ENCODE peak calls at places on chromosomes 5 and 9, in ten cellular contexts. One of them, this sample, is unnamed.

GRCh38 chr9:129737479-129738269 is 15.2 kb downstream of the PTGES start:
- DNase-seq in ELR: peak; percentile 81
- DNase-seq in Caki2: peak; percentile 74
- DNase-seq in epithelial cell of proximal tubule: no peak
- DNase-seq in myocyte: peak; percentile 72
- DNase-seq in KG1: peak; percentile 60
- DNase-seq in stimulated activated CD8-positive, alpha-beta memory T cell treated with anti-CD3 and anti-CD28 coated beads, Interleukin-15, amount 100 ng/mL, for 24 hours: peak; percentile 78
- DNase-seq in D341Med: peak; percentile 92
- DNase-seq in Calu3: peak; percentile 83
- DNase-seq in neural crest cell: peak; percentile 96
- DNase-seq in this sample: peak; percentile 28

GRCh38 chr5:159525117-159525516 is 194.8 kb upstream of the IL12B start:
- DNase-seq in D341Med: no peak
- DNase-seq in KG1: no peak
- DNase-seq in ELR: no peak
- DNase-seq in epithelial cell of proximal tubule: no peak
- DNase-seq in Caki2: no peak
- DNase-seq in stimulated activated CD8-positive, alpha-beta memory T cell treated with anti-CD3 and anti-CD28 coated beads, Interleukin-15, amount 100 ng/mL, for 24 hours: no peak
- DNase-seq in Calu3: no peak
- DNase-seq in neural crest cell: no peak
- DNase-seq in myocyte: no peak
- DNase-seq in this sample: no peak

GRCh38 chr9:130522233-130522808 is 57.1 kb upstream of the FUBP3 start:
- DNase-seq in epithelial cell of proximal tubule: no peak
- DNase-seq in KG1: no peak
- DNase-seq in stimulated activated CD8-positive, alpha-beta memory T cell treated with anti-CD3 and anti-CD28 coated beads, Interleukin-15, amount 100 ng/mL, for 24 hours: no peak
- DNase-seq in ELR: peak; percentile 24
- DNase-seq in D341Med: no peak
- DNase-seq in neural crest cell: peak; percentile 46
- DNase-seq in myocyte: peak; percentile 76
- DNase-seq in Caki2: no peak
- DNase-seq in Calu3: no peak
- DNase-seq in this sample: no peak

GRCh38 chr5:129904667-129905466 is 602 bp downstream of the CHSY3 start:
- DNase-seq in neural crest cell: peak; percentile 18
- DNase-seq in myocyte: no peak
- DNase-seq in ELR: peak; percentile 20
- DNase-seq in stimulated activated CD8-positive, alpha-beta memory T cell treated with anti-CD3 and anti-CD28 coated beads, Interleukin-15, amount 100 ng/mL, for 24 hours: no peak
- DNase-seq in Calu3: peak; percentile 21
- DNase-seq in KG1: no peak
- DNase-seq in epithelial cell of proximal tubule: no peak
- DNase-seq in Caki2: no peak
- DNase-seq in D341Med: peak; percentile 72
- DNase-seq in this sample: no peak

GRCh38 chr5:26205146-26205545 is 833.2 kb downstream of the CDH9 start:
- DNase-seq in ELR: no peak
- DNase-seq in Caki2: no peak
- DNase-seq in neural crest cell: no peak
- DNase-seq in D341Med: no peak
- DNase-seq in Calu3: no peak
- DNase-seq in epithelial cell of proximal tubule: no peak
- DNase-seq in stimulated activated CD8-positive, alpha-beta memory T cell treated with anti-CD3 and anti-CD28 coated beads, Interleukin-15, amount 100 ng/mL, for 24 hours: no peak
- DNase-seq in KG1: no peak
- DNase-seq in myocyte: no peak
- DNase-seq in this sample: no peak

GRCh38 chr5:133754575-133755169 is 142.3 kb upstream of the FSTL4 start:
- DNase-seq in neural crest cell: no peak
- DNase-seq in D341Med: peak; percentile 43
- DNase-seq in myocyte: peak; percentile 34
- DNase-seq in ELR: peak; percentile 32
- DNase-seq in Calu3: peak; percentile 36
- DNase-seq in Caki2: no peak
- DNase-seq in KG1: no peak
- DNase-seq in epithelial cell of proximal tubule: peak; percentile 3
- DNase-seq in stimulated activated CD8-positive, alpha-beta memory T cell treated with anti-CD3 and anti-CD28 coated beads, Interleukin-15, amount 100 ng/mL, for 24 hours: no peak
- DNase-seq in this sample: no peak

GRCh38 chr5:142320427-142320732 is 4.4 kb downstream of the SPRY4 start:
- DNase-seq in neural crest cell: no peak
- DNase-seq in Calu3: no peak
- DNase-seq in D341Med: no peak
- DNase-seq in KG1: no peak
- DNase-seq in stimulated activated CD8-positive, alpha-beta memory T cell treated with anti-CD3 and anti-CD28 coated beads, Interleukin-15, amount 100 ng/mL, for 24 hours: no peak
- DNase-seq in epithelial cell of proximal tubule: no peak
- DNase-seq in myocyte: no peak
- DNase-seq in ELR: no peak
- DNase-seq in Caki2: no peak
- DNase-seq in this sample: no peak

GRCh38 chr9:33798545-33798944 is 3.2 kb downstream of the PRSS3 start:
- DNase-seq in Caki2: no peak
- DNase-seq in neural crest cell: no peak
- DNase-seq in myocyte: no peak
- DNase-seq in epithelial cell of proximal tubule: no peak
- DNase-seq in Calu3: no peak
- DNase-seq in ELR: no peak
- DNase-seq in D341Med: no peak
- DNase-seq in KG1: no peak
- DNase-seq in stimulated activated CD8-positive, alpha-beta memory T cell treated with anti-CD3 and anti-CD28 coated beads, Interleukin-15, amount 100 ng/mL, for 24 hours: no peak
- DNase-seq in this sample: no peak

GRCh38 chr5:179613460-179614071 is 9.9 kb downstream of the HNRNPH1 start:
- DNase-seq in neural crest cell: no peak
- DNase-seq in ELR: no peak
- DNase-seq in stimulated activated CD8-positive, alpha-beta memory T cell treated with anti-CD3 and anti-CD28 coated beads, Interleukin-15, amount 100 ng/mL, for 24 hours: no peak
- DNase-seq in KG1: no peak
- DNase-seq in myocyte: no peak
- DNase-seq in D341Med: no peak
- DNase-seq in Caki2: peak; percentile 73
- DNase-seq in Calu3: no peak
- DNase-seq in epithelial cell of proximal tubule: peak; percentile 40
- DNase-seq in this sample: no peak

GRCh38 chr5:10501554-10502075 is 59.9 kb downstream of the ROPN1L start:
- DNase-seq in ELR: no peak
- DNase-seq in myocyte: no peak
- DNase-seq in KG1: no peak
- DNase-seq in D341Med: no peak
- DNase-seq in neural crest cell: no peak
- DNase-seq in Calu3: no peak
- DNase-seq in stimulated activated CD8-positive, alpha-beta memory T cell treated with anti-CD3 and anti-CD28 coated beads, Interleukin-15, amount 100 ng/mL, for 24 hours: no peak
- DNase-seq in epithelial cell of proximal tubule: no peak
- DNase-seq in Caki2: no peak
- DNase-seq in this sample: no peak

GRCh38 chr9:133368249-133368881 is 7.5 kb downstream of the SURF4 start:
- DNase-seq in Caki2: no peak
- DNase-seq in Calu3: no peak
- DNase-seq in stimulated activated CD8-positive, alpha-beta memory T cell treated with anti-CD3 and anti-CD28 coated beads, Interleukin-15, amount 100 ng/mL, for 24 hours: no peak
- DNase-seq in epithelial cell of proximal tubule: no peak
- DNase-seq in D341Med: no peak
- DNase-seq in neural crest cell: no peak
- DNase-seq in myocyte: peak; percentile 52
- DNase-seq in KG1: no peak
- DNase-seq in ELR: no peak
- DNase-seq in this sample: no peak

GRCh38 chr9:110444911-110445310 is 107.2 kb upstream of the TXNDC8 start:
- DNase-seq in epithelial cell of proximal tubule: no peak
- DNase-seq in KG1: no peak
- DNase-seq in myocyte: peak; percentile 96
- DNase-seq in Calu3: no peak
- DNase-seq in stimulated activated CD8-positive, alpha-beta memory T cell treated with anti-CD3 and anti-CD28 coated beads, Interleukin-15, amount 100 ng/mL, for 24 hours: no peak
- DNase-seq in neural crest cell: no peak
- DNase-seq in D341Med: no peak
- DNase-seq in Caki2: no peak
- DNase-seq in ELR: peak; percentile 70
- DNase-seq in this sample: no peak

GRCh38 chr9:106954974-106955850 is 92.2 kb downstream of the ZNF462 start:
- DNase-seq in ELR: peak; percentile 9
- DNase-seq in KG1: no peak
- DNase-seq in epithelial cell of proximal tubule: no peak
- DNase-seq in D341Med: no peak
- DNase-seq in neural crest cell: no peak
- DNase-seq in stimulated activated CD8-positive, alpha-beta memory T cell treated with anti-CD3 and anti-CD28 coated beads, Interleukin-15, amount 100 ng/mL, for 24 hours: no peak
- DNase-seq in myocyte: no peak
- DNase-seq in Calu3: no peak
- DNase-seq in Caki2: no peak
- DNase-seq in this sample: no peak

GRCh38 chr5:137935190-137935589 is 45.9 kb downstream of the PKD2L2 start:
- DNase-seq in Calu3: no peak
- DNase-seq in ELR: no peak
- DNase-seq in D341Med: no peak
- DNase-seq in Caki2: no peak
- DNase-seq in neural crest cell: no peak
- DNase-seq in KG1: no peak
- DNase-seq in stimulated activated CD8-positive, alpha-beta memory T cell treated with anti-CD3 and anti-CD28 coated beads, Interleukin-15, amount 100 ng/mL, for 24 hours: no peak
- DNase-seq in myocyte: no peak
- DNase-seq in epithelial cell of proximal tubule: no peak
- DNase-seq in this sample: no peak

GRCh38 chr5:67377651-67378050 is 181.1 kb upstream of the CD180 start:
- DNase-seq in KG1: no peak
- DNase-seq in stimulated activated CD8-positive, alpha-beta memory T cell treated with anti-CD3 and anti-CD28 coated beads, Interleukin-15, amount 100 ng/mL, for 24 hours: no peak
- DNase-seq in D341Med: peak; percentile 67
- DNase-seq in neural crest cell: no peak
- DNase-seq in Caki2: no peak
- DNase-seq in myocyte: no peak
- DNase-seq in ELR: no peak
- DNase-seq in Calu3: no peak
- DNase-seq in epithelial cell of proximal tubule: no peak
- DNase-seq in this sample: no peak

GRCh38 chr5:154520861-154521453 is 42.9 kb upstream of the HAND1 start:
- DNase-seq in Caki2: peak; percentile 47
- DNase-seq in D341Med: peak; percentile 67
- DNase-seq in epithelial cell of proximal tubule: no peak
- DNase-seq in Calu3: peak; percentile 70
- DNase-seq in stimulated activated CD8-positive, alpha-beta memory T cell treated with anti-CD3 and anti-CD28 coated beads, Interleukin-15, amount 100 ng/mL, for 24 hours: no peak
- DNase-seq in myocyte: no peak
- DNase-seq in ELR: peak; percentile 53
- DNase-seq in neural crest cell: peak; percentile 37
- DNase-seq in KG1: no peak
- DNase-seq in this sample: no peak

GRCh38 chr9:94817291-94818195 is 91.0 kb downstream of the AOPEP start:
- DNase-seq in stimulated activated CD8-positive, alpha-beta memory T cell treated with anti-CD3 and anti-CD28 coated beads, Interleukin-15, amount 100 ng/mL, for 24 hours: no peak
- DNase-seq in epithelial cell of proximal tubule: no peak
- DNase-seq in neural crest cell: no peak
- DNase-seq in Calu3: no peak
- DNase-seq in myocyte: peak; percentile 23
- DNase-seq in ELR: no peak
- DNase-seq in D341Med: no peak
- DNase-seq in Caki2: no peak
- DNase-seq in KG1: no peak
- DNase-seq in this sample: no peak

GRCh38 chr5:116507941-116508655 is 66.5 kb downstream of the SEMA6A start:
- DNase-seq in KG1: no peak
- DNase-seq in neural crest cell: no peak
- DNase-seq in Calu3: no peak
- DNase-seq in Caki2: no peak
- DNase-seq in epithelial cell of proximal tubule: no peak
- DNase-seq in D341Med: no peak
- DNase-seq in stimulated activated CD8-positive, alpha-beta memory T cell treated with anti-CD3 and anti-CD28 coated beads, Interleukin-15, amount 100 ng/mL, for 24 hours: no peak
- DNase-seq in ELR: no peak
- DNase-seq in myocyte: no peak
- DNase-seq in this sample: no peak

GRCh38 chr5:115702025-115702424 is 76.2 kb upstream of the TMED7 start:
- DNase-seq in Caki2: no peak
- DNase-seq in KG1: no peak
- DNase-seq in epithelial cell of proximal tubule: no peak
- DNase-seq in stimulated activated CD8-positive, alpha-beta memory T cell treated with anti-CD3 and anti-CD28 coated beads, Interleukin-15, amount 100 ng/mL, for 24 hours: no peak
- DNase-seq in ELR: no peak
- DNase-seq in D341Med: peak; percentile 20
- DNase-seq in neural crest cell: no peak
- DNase-seq in myocyte: no peak
- DNase-seq in Calu3: no peak
- DNase-seq in this sample: no peak